ENCODE peak calls at places on chromosomes 11 and 22, in five cellular contexts. W, G, R, J and V are unnamed samples.

GRCh38 chr11:116171271-116172140 is 601.3 kb downstream of the BUD13 start:
- DNase-seq in W (no peak), G (no peak), R (no peak), J (no peak), V (no peak)

GRCh38 chr11:45061641-45062040 is 84.8 kb upstream of the PRDM11 start:
- DNase-seq in W (no peak), G (no peak), R (no peak), J (no peak), V (no peak)

GRCh38 chr22:27438271-27438980 is 363.1 kb downstream of the MN1 start:
- DNase-seq in W (peak), G (no peak), R (no peak), J (no peak), V (no peak)

GRCh38 chr11:18775492-18776292 is 15.9 kb downstream of the PTPN5 start:
- DNase-seq in W (peak), G (peak), R (no peak), J (peak), V (peak)

GRCh38 chr22:39625554-39626537 is 55.3 kb downstream of the CACNA1I start:
- DNase-seq in W (no peak), G (no peak), R (no peak), J (no peak), V (no peak)

GRCh38 chr11:15710593-15711260 is 596.0 kb downstream of the INSC start:
- DNase-seq in W (no peak), G (no peak), R (no peak), J (no peak), V (no peak)

GRCh38 chr11:44096360-44097188 is 1.1 kb downstream of the EXT2 start:
- DNase-seq in W (no peak), G (no peak), R (no peak), J (no peak), V (peak)

GRCh38 chr11:92528051-92528450 is 303.4 kb downstream of the FAT3 start:
- DNase-seq in W (no peak), G (no peak), R (peak), J (no peak), V (no peak)

GRCh38 chr22:35839811-35840739 is 122.4 kb downstream of the APOL5 start:
- DNase-seq in W (peak), G (peak), R (peak), J (no peak), V (peak)

GRCh38 chr11:128906185-128907065 is 15.3 kb downstream of the KCNJ5 start:
- DNase-seq in W (no peak), G (no peak), R (no peak), J (no peak), V (no peak)

GRCh38 chr11:123163621-123164020 is 31.4 kb downstream of the CLMP start:
- DNase-seq in W (no peak), G (no peak), R (no peak), J (no peak), V (no peak)

GRCh38 chr22:29722151-29722550 is 2.3 kb downstream of the CABP7 start:
- DNase-seq in W (no peak), G (no peak), R (no peak), J (no peak), V (no peak)

GRCh38 chr11:34198523-34198922 is 93.1 kb downstream of the NAT10 start:
- DNase-seq in W (no peak), G (no peak), R (no peak), J (no peak), V (no peak)

GRCh38 chr11:105466582-105467228 is 143.2 kb upstream of the GRIA4 start:
- DNase-seq in W (no peak), G (no peak), R (no peak), J (no peak), V (no peak)